ENCODE peak calls at places on chromosome 1, in four cellular contexts. X, K, I and B are unnamed samples.

GRCh38 chr1:114015075-114015474 is 35.8 kb downstream of the OLFML3 start:
- DNase-seq in X (no peak), K (no peak), I (no peak), B (no peak)

GRCh38 chr1:31674626-31675025 is 29.2 kb downstream of the COL16A1 start:
- DNase-seq in X (no peak), K (no peak), I (no peak), B (no peak)

GRCh38 chr1:29390491-29391361 is 154.4 kb downstream of the PTPRU start:
- DNase-seq in X (no peak), K (no peak), I (no peak), B (no peak)

GRCh38 chr1:238647877-238648276 is 738.5 kb upstream of the CHRM3 start:
- DNase-seq in X (no peak), K (no peak), I (no peak), B (peak)

GRCh38 chr1:18681423-18681835 is 50.8 kb downstream of the PAX7 start:
- DNase-seq in X (peak), K (no peak), I (peak), B (no peak)

GRCh38 chr1:160163612-160164011 is 12.2 kb downstream of the ATP1A4 start:
- DNase-seq in X (no peak), K (no peak), I (peak), B (no peak)

GRCh38 chr1:24828183-24828886 is 83.1 kb downstream of the CLIC4 start:
- DNase-seq in X (no peak), K (no peak), I (no peak), B (no peak)

GRCh38 chr1:28800324-28800723 is 11.6 kb upstream of the OPRD1 start:
- DNase-seq in X (no peak), K (no peak), I (no peak), B (no peak)

GRCh38 chr1:19040010-19040680 is 83.7 kb upstream of the IFFO2 start:
- DNase-seq in X (no peak), K (no peak), I (no peak), B (no peak)

GRCh38 chr1:242318140-242318539 is 206.4 kb downstream of the PLD5 start:
- DNase-seq in X (no peak), K (no peak), I (no peak), B (peak)

GRCh38 chr1:16356867-16357266 is 4.6 kb upstream of the FBXO42 start:
- DNase-seq in X (no peak), K (no peak), I (no peak), B (no peak)

GRCh38 chr1:31069392-31069791 is 3.9 kb upstream of the PUM1 start:
- DNase-seq in X (no peak), K (no peak), I (no peak), B (no peak)

GRCh38 chr1:47252795-47253194 is 20.8 kb upstream of the TAL1 start:
- DNase-seq in X (no peak), K (no peak), I (no peak), B (no peak)
- TF ChIP-seq CBFB in X (no peak), K (no peak), I (no peak), B (no peak)

DNA sequence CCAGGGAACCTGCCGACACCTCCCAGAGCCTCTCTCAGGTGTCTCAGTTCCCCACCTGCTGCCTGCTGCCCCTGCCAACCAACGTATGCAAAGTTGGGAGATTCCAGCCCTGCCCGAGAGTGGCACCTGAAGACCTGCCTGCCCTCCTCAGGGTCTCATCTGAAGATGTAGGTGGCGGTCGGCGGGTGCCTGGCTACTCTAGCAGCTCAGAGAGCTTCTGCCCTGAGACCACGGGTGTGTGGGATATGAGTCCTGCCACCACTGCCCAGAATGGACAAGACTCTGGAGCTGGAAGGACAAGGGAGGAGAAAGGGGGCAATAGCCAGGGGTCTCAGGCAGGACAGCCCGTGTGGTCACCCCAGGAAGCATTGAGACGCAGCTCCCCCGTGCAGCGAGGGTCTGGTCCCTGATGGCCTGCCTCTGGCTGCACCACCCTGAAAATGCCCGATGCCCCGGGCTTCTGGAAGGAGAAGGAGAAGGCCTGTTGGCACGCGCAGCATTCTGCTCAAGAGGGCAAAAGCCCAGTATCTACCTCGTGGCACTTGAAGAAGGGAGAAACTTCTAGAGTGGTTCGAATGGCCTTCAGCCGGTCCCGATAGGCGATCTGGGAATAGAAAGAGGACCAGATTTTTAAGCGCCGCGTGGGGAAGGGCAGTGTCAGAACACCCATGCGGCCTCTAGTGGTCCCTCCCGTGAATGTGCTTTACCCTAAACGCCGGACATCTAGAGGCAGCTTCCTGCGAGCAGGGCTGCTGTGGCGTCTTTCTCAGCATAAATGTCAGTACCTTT is 88.8 kb downstream of the STUM start:
- DNase-seq in X (peak), K (no peak), I (peak), B (peak)
- TF ChIP-seq CTCF in X (peak), K (no peak), I (peak), B (no peak)

GRCh38 chr1:185843971-185844370 is 109.8 kb downstream of the HMCN1 start:
- DNase-seq in X (no peak), K (no peak), I (no peak), B (no peak)
- TF ChIP-seq CBFB in X (no peak), K (no peak), I (no peak), B (no peak)

GRCh38 chr1:154145986-154146385 is 8.9 kb downstream of the NUP210L start:
- DNase-seq in X (no peak), K (no peak), I (no peak), B (no peak)
- TF ChIP-seq CTCF in X (no peak), K (peak), I (no peak), B (peak)

GRCh38 chr1:206047271-206047670 is 5.7 kb upstream of the RHEX start:
- DNase-seq in X (no peak), K (no peak), I (no peak), B (no peak)

GRCh38 chr1:206048582-206048981 is 4.4 kb upstream of the RHEX start:
- DNase-seq in X (no peak), K (no peak), I (peak), B (no peak)

GRCh38 chr1:206049293-206049692 is 3.7 kb upstream of the RHEX start:
- DNase-seq in X (no peak), K (peak), I (no peak), B (no peak)

GRCh38 chr1:206049919-206050600 is 2.9 kb upstream of the RHEX start:
- DNase-seq in X (no peak), K (no peak), I (no peak), B (no peak)

DNA sequence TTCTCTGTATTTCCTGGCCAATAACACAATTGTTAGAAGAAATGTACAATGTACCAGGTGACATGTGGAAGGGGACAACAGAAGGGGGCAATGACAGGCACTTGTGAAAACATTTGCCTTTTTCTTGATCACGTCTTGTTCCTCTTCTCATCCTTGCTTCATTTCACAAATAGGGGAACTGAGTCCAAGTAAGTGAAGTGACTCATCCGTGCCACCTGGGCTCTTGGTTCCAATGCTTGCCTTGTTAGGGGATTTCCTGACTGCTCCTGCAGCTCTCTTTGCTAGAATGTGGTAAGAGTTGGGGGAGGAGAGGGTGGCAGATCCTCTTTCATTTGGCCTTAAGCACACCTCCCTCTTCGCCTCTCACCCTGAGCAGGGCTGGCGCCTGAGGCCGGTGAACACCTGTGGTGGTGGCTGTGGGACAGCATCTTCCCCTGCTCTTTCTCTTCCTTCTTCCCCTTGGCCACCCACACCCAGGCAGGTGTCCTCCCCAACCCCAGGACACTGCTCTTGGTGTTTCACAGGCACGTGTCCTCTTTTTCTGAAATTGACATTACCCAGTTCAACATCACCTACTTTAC is 2.2 kb upstream of the RHEX start:
- DNase-seq in X (no peak), K (peak), I (no peak), B (no peak)
- TF ChIP-seq CBFB in X (no peak), K (peak), I (no peak), B (no peak)

DNA sequence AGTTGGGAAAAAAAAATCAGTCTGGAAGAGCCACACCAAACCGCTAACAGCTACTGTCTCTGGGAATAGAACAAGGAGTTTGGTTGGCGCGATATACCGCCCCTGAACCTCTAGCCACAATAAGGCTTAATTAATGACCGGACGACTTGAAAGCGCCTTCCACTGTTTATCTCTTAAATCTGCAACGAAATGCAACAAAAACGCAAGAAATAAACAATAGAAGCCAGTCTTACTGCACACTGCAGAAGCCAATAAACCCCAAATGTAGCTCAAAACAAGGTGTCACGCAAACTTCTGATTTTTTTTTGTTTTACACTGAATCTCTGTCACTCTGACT is 10.9 kb downstream of the BTBD19 start:
- DNase-seq in X (peak), K (peak), I (no peak), B (no peak)
- TF ChIP-seq CTCF in X (peak), K (no peak), I (no peak), B (no peak)

GRCh38 chr1:223702735-223703667 is 9.3 kb upstream of the CAPN2 start:
- DNase-seq in X (no peak), K (no peak), I (no peak), B (no peak)
- TF ChIP-seq CBFB in X (no peak), K (no peak), I (no peak), B (no peak)

GRCh38 chr1:15033264-15033663 is 120.3 kb upstream of the TMEM51 start:
- DNase-seq in X (no peak), K (no peak), I (no peak), B (no peak)
- TF ChIP-seq CTCF in X (no peak), K (no peak), I (no peak), B (no peak)